ENCODE peak calls at places on chromosomes 3 and 15, in ten cellular contexts. U is dorsolateral prefrontal cortex; H is activated CD8-positive, alpha-beta memory T cell treated with anti-CD3 and anti-CD28 coated beads, Interleukin-2, amount 50 U/mL, for 48 hours; S is NCI-H774; P is H54; O is hippocampal formation; A is gastrocnemius medialis; Z is activated CD8-positive, alpha-beta T cell treated with anti-CD3 and anti-CD28 coated beads for 36 hours; W is Panc1; E is iris pigment epithelial cell. T is an unnamed sample.

GRCh38 chr15:79315623-79316328 is 4.9 kb downstream of the TMED3 start:
- DNase-seq in U (peak), H (no peak), S (no peak), P (no peak), O (peak), A (peak), Z (no peak), W (no peak), E (no peak), T (peak)

GRCh38 chr3:127043731-127044510 is 61.0 kb downstream of the PLXNA1 start:
- DNase-seq in U (no peak), H (no peak), S (no peak), P (no peak), O (no peak), A (peak), Z (no peak), W (no peak), E (no peak), T (no peak)

GRCh38 chr15:59347915-59348314 is 24.8 kb downstream of the MYO1E start:
- DNase-seq in U (no peak), H (no peak), S (no peak), P (no peak), O (no peak), A (no peak), Z (no peak), W (no peak), E (no peak), T (no peak)

GRCh38 chr3:11200679-11200952 is 46.3 kb downstream of the HRH1 start:
- DNase-seq in U (no peak), H (no peak), S (no peak), P (no peak), O (no peak), A (no peak), Z (no peak), W (no peak), E (peak), T (no peak)

GRCh38 chr3:113623324-113623723 is 73.1 kb downstream of the USF3 start:
- DNase-seq in U (no peak), H (no peak), S (no peak), P (no peak), O (no peak), A (no peak), Z (no peak), W (no peak), E (no peak), T (no peak)

GRCh38 chr3:72189344-72189743 is 404.4 kb upstream of the PROK2 start:
- DNase-seq in U (no peak), H (no peak), S (no peak), P (no peak), O (no peak), A (no peak), Z (no peak), W (no peak), E (no peak), T (no peak)

GRCh38 chr15:68614621-68615035 is 35.8 kb downstream of the CORO2B start:
- DNase-seq in U (peak), H (no peak), S (no peak), P (no peak), O (peak), A (no peak), Z (no peak), W (no peak), E (no peak), T (peak)

GRCh38 chr3:87082806-87083440 is 92.0 kb upstream of the VGLL3 start:
- DNase-seq in U (no peak), H (no peak), S (peak), P (peak), O (peak), A (no peak), Z (no peak), W (peak), E (peak), T (no peak)

GRCh38 chr15:80162059-80162554 is 9.3 kb downstream of the FAH start:
- DNase-seq in U (no peak), H (no peak), S (no peak), P (no peak), O (no peak), A (no peak), Z (no peak), W (no peak), E (peak), T (no peak)

GRCh38 chr15:62875626-62876021 is 166.9 kb upstream of the TPM1 start:
- DNase-seq in U (no peak), H (no peak), S (no peak), P (no peak), O (no peak), A (no peak), Z (no peak), W (no peak), E (no peak), T (no peak)

GRCh38 chr3:89964347-89964746 is 856.9 kb downstream of the EPHA3 start:
- DNase-seq in U (no peak), H (no peak), S (no peak), P (no peak), O (no peak), A (no peak), Z (no peak), W (no peak), E (peak), T (no peak)

GRCh38 chr3:114498779-114499370 is 205.0 kb downstream of the TIGIT start:
- DNase-seq in U (no peak), H (no peak), S (peak), P (peak), O (no peak), A (peak), Z (no peak), W (no peak), E (peak), T (no peak)

GRCh38 chr15:89329329-89330084 is 5.1 kb downstream of the POLG start:
- DNase-seq in U (no peak), H (no peak), S (no peak), P (no peak), O (no peak), A (no peak), Z (peak), W (no peak), E (no peak), T (no peak)

GRCh38 chr15:40918799-40919392 is 10.2 kb upstream of the DLL4 start:
- DNase-seq in U (no peak), H (no peak), S (no peak), P (no peak), O (no peak), A (no peak), Z (no peak), W (no peak), E (no peak), T (no peak)

GRCh38 chr15:63818191-63818590 is 15.6 kb downstream of the HERC1 start:
- DNase-seq in U (no peak), H (no peak), S (no peak), P (no peak), O (peak), A (no peak), Z (no peak), W (no peak), E (peak), T (no peak)

GRCh38 chr3:31185004-31185357 is 290.5 kb upstream of the GADL1 start:
- DNase-seq in U (no peak), H (no peak), S (no peak), P (no peak), O (no peak), A (no peak), Z (no peak), W (no peak), E (peak), T (no peak)

GRCh38 chr3:81572201-81572756 is 189.2 kb downstream of the GBE1 start:
- DNase-seq in U (no peak), H (no peak), S (no peak), P (no peak), O (no peak), A (no peak), Z (no peak), W (no peak), E (no peak), T (no peak)

GRCh38 chr3:147521646-147522045 is 112.5 kb downstream of the ZIC1 start:
- DNase-seq in U (no peak), H (no peak), S (no peak), P (no peak), O (no peak), A (no peak), Z (no peak), W (no peak), E (peak), T (no peak)

GRCh38 chr3:85691196-85691595 is 732.4 kb downstream of the CADM2 start:
- DNase-seq in U (no peak), H (no peak), S (no peak), P (no peak), O (no peak), A (no peak), Z (no peak), W (no peak), E (peak), T (no peak)

GRCh38 chr3:98343647-98344507 is 9.8 kb upstream of the OR5K4 start:
- DNase-seq in U (no peak), H (no peak), S (peak), P (peak), O (no peak), A (no peak), Z (peak), W (peak), E (peak), T (no peak)

GRCh38 chr3:184590795-184591194 is 29.2 kb downstream of the EPHB3 start:
- DNase-seq in U (no peak), H (no peak), S (no peak), P (no peak), O (no peak), A (no peak), Z (no peak), W (no peak), E (no peak), T (no peak)